ENCODE peak calls at places on chromosomes 3 and 15, in seven cellular contexts. Y is A172; Q is uterus; B is RPMI8226; Z is left ventricle myocardium inferior; N is stimulated activated CD8-positive, alpha-beta memory T cell treated with anti-CD3 and anti-CD28 coated beads, Interleukin-7, amount 100 ng/mL, for 1 hour; X is CD4-positive, alpha-beta memory T cell. A is an unnamed sample.

GRCh38 chr3:102024270-102024904 is 175.1 kb downstream of the NFKBIZ start:
- DNase-seq in Y (no peak), Q (no peak), B (no peak), Z (no peak), N (no peak), X (no peak), A (peak)

GRCh38 chr3:105402287-105402801 is 35.6 kb downstream of the ALCAM start:
- DNase-seq in Y (peak), Q (no peak), B (no peak), Z (no peak), N (no peak), X (no peak), A (peak)

GRCh38 chr15:34984884-34985630 is 3.0 kb downstream of the ZNF770 start:
- DNase-seq in Y (no peak), Q (no peak), B (no peak), Z (no peak), N (no peak), X (no peak), A (peak)

GRCh38 chr15:52559583-52559982 is 9.2 kb downstream of the ARPP19 start:
- DNase-seq in Y (no peak), Q (no peak), B (no peak), Z (no peak), N (no peak), X (no peak), A (no peak)

GRCh38 chr15:92638291-92638708 is 17.3 kb downstream of the FAM174B start:
- DNase-seq in Y (no peak), Q (no peak), B (peak), Z (no peak), N (no peak), X (no peak), A (peak)

GRCh38 chr3:149968216-149968615 is 2.5 kb downstream of the PFN2 start:
- DNase-seq in Y (peak), Q (no peak), B (no peak), Z (no peak), N (no peak), X (no peak), A (peak)

GRCh38 chr3:168884353-168884903 is 779.1 kb downstream of the MECOM start:
- DNase-seq in Y (peak), Q (peak), B (peak), Z (no peak), N (no peak), X (no peak), A (peak)

GRCh38 chr15:53634517-53635106 is 124.9 kb downstream of the WDR72 start:
- DNase-seq in Y (no peak), Q (no peak), B (no peak), Z (no peak), N (no peak), X (no peak), A (peak)

GRCh38 chr3:172520332-172520831 is 2.8 kb downstream of the TNFSF10 start:
- DNase-seq in Y (no peak), Q (no peak), B (no peak), Z (no peak), N (no peak), X (no peak), A (peak)

GRCh38 chr3:178419078-178419477 is 117.2 kb upstream of the KCNMB2 start:
- DNase-seq in Y (no peak), Q (no peak), B (no peak), Z (no peak), N (no peak), X (no peak), A (peak)

GRCh38 chr3:176663819-176664218 is 533.5 kb downstream of the TBL1XR1 start:
- DNase-seq in Y (peak), Q (no peak), B (peak), Z (no peak), N (no peak), X (no peak), A (peak)

GRCh38 chr15:72233759-72234158 is 2.8 kb upstream of the PKM start:
- DNase-seq in Y (no peak), Q (no peak), B (no peak), Z (no peak), N (no peak), X (no peak), A (no peak)

GRCh38 chr15:101054116-101054515 is 135.0 kb downstream of the LRRK1 start:
- DNase-seq in Y (no peak), Q (no peak), B (no peak), Z (no peak), N (no peak), X (no peak), A (no peak)

GRCh38 chr15:74200394-74200793 is 2.2 kb downstream of the STRA6 start:
- DNase-seq in Y (peak), Q (peak), B (no peak), Z (no peak), N (no peak), X (no peak), A (peak)

GRCh38 chr3:47910777-47911440 is 105.3 kb downstream of the MAP4 start:
- DNase-seq in Y (peak), Q (no peak), B (no peak), Z (no peak), N (no peak), X (no peak), A (peak)

GRCh38 chr3:181974198-181974597 is 262.5 kb downstream of the SOX2 start:
- DNase-seq in Y (peak), Q (no peak), B (no peak), Z (no peak), N (no peak), X (no peak), A (peak)

GRCh38 chr3:141050576-141050912 is 603 bp upstream of the SPSB4 start:
- DNase-seq in Y (no peak), Q (no peak), B (peak), Z (no peak), N (no peak), X (no peak), A (no peak)

GRCh38 chr15:42582569-42583235 is 7.3 kb downstream of the STARD9 start:
- DNase-seq in Y (no peak), Q (no peak), B (no peak), Z (no peak), N (no peak), X (no peak), A (no peak)

GRCh38 chr15:78855746-78856145 is 16.9 kb upstream of the MORF4L1 start:
- DNase-seq in Y (no peak), Q (no peak), B (no peak), Z (no peak), N (no peak), X (no peak), A (no peak)

GRCh38 chr3:121529308-121529707 is 16.5 kb downstream of the POLQ start:
- DNase-seq in Y (no peak), Q (no peak), B (no peak), Z (no peak), N (no peak), X (no peak), A (peak)

GRCh38 chr3:75781079-75781745 is 4.1 kb downstream of the ZNF717 start:
- DNase-seq in Y (no peak), Q (no peak), B (no peak), Z (no peak), N (no peak), X (no peak), A (no peak)